ENCODE peak calls at places on chromosomes 16 and 17, in seven cellular contexts. J is lung, Z is BJ, W is body of pancreas, G is tibial nerve, K is prostate gland, T is SK-N-SH. P is an unnamed sample.

GRCh38 chr16:30786936-30787612 is at the start of gene ZNF629:
- DNase-seq in J (peak), Z (no peak), W (peak), G (peak), K (peak), T (peak), P (peak)

GRCh38 chr16:61263400-61263799 is 772.8 kb downstream of the CDH8 start:
- DNase-seq in J (no peak), Z (no peak), W (no peak), G (no peak), K (no peak), T (no peak), P (no peak)

GRCh38 chr16:57648590-57649442 is 19.3 kb upstream of the ADGRG3 start:
- DNase-seq in J (peak), Z (no peak), W (peak), G (peak), K (peak), T (peak), P (peak)

GRCh38 chr17:61402978-61403845 is 3.6 kb downstream of the TBX2 start:
- DNase-seq in J (no peak), Z (no peak), W (no peak), G (no peak), K (no peak), T (peak), P (no peak)

GRCh38 chr17:44522883-44523671 is 19.9 kb upstream of the GPATCH8 start:
- DNase-seq in J (peak), Z (no peak), W (peak), G (peak), K (peak), T (peak), P (peak)

GRCh38 chr17:40843242-40843641 is 20.8 kb upstream of the KRT10 start:
- DNase-seq in J (no peak), Z (no peak), W (no peak), G (no peak), K (no peak), T (no peak), P (no peak)

GRCh38 chr17:38735161-38735997 is 5.2 kb downstream of the CISD3 start:
- DNase-seq in J (no peak), Z (no peak), W (peak), G (peak), K (no peak), T (peak), P (peak)

GRCh38 chr17:56451629-56452028 is 141.9 kb upstream of the NOG start:
- DNase-seq in J (no peak), Z (no peak), W (no peak), G (no peak), K (no peak), T (no peak), P (no peak)

GRCh38 chr17:38333635-38334295 is 10.0 kb downstream of the GPR179 start:
- DNase-seq in J (no peak), Z (no peak), W (no peak), G (no peak), K (no peak), T (peak), P (peak)

GRCh38 chr16:17827313-17827712 is 356.6 kb upstream of the XYLT1 start:
- DNase-seq in J (no peak), Z (no peak), W (no peak), G (no peak), K (no peak), T (no peak), P (no peak)

GRCh38 chr17:31374083-31374447 is 17.4 kb upstream of the RAB11FIP4 start:
- DNase-seq in J (no peak), Z (no peak), W (no peak), G (peak), K (no peak), T (no peak), P (no peak)
- TF ChIP-seq CTCF in J (no peak), Z (no peak), W (no peak), G (no peak), K (no peak), T (no peak), P (no peak)

GRCh38 chr17:29567362-29568330 is 809 bp upstream of the ABHD15 start:
- DNase-seq in J (peak), Z (no peak), W (peak), G (peak), K (peak), T (peak), P (peak)
- TF ChIP-seq CTCF in J (no peak), Z (peak), W (peak), G (peak), K (peak), T (peak), P (no peak)

GRCh38 chr16:29784157-29784556 is 6.1 kb downstream of the ZG16 start:
- DNase-seq in J (no peak), Z (no peak), W (no peak), G (no peak), K (no peak), T (no peak), P (no peak)

GRCh38 chr16:29789775-29790182 is 772 bp upstream of the KIF22 start:
- DNase-seq in J (no peak), Z (no peak), W (no peak), G (no peak), K (no peak), T (no peak), P (no peak)

GRCh38 chr16:29779474-29779873 is 1.4 kb downstream of the ZG16 start:
- DNase-seq in J (no peak), Z (no peak), W (no peak), G (no peak), K (no peak), T (no peak), P (no peak)

GRCh38 chr16:29790183-29790948 is at the start of gene KIF22:
- DNase-seq in J (peak), Z (peak), W (peak), G (peak), K (peak), T (peak), P (peak)

DNA sequence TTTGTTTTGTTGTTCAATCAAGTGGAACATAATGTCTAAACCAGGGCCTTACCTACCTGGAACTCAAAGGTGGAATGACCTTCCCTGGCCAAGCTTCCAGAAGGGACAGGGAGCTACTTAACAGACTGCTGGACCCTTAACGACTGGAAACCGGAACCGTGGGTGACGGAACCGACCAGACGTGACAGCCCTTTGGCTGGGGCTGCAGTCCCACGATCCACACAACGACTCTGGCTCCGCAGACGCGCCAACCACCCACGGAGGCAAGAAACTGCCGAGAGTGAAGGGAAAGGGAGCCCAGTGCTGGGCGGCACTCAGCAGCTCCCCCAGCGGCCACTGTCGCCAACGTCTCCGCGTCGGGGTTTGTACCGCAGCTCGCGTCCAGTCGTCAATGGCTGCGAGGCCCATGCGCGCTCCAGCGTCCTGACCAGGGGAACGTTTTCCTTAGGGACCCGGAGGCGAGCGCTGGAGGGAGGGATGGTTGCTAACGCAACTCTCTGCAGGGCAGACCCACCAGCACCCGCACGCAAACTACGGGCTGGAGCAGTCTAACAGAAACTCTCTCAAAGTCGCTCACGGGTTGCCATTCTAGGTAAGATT is 5.5 kb upstream of the KIF22 start:
- DNase-seq in J (peak), Z (no peak), W (peak), G (peak), K (peak), T (no peak), P (peak)
- TF ChIP-seq CTCF in J (peak), Z (peak), W (peak), G (peak), K (peak), T (no peak), P (peak)

GRCh38 chr16:82630688-82631087 is 3.9 kb downstream of the CDH13 start:
- DNase-seq in J (no peak), Z (no peak), W (no peak), G (no peak), K (no peak), T (no peak), P (no peak)
- TF ChIP-seq CTCF in J (no peak), Z (peak), W (no peak), G (no peak), K (no peak), T (peak), P (no peak)

P was measured in glutamatergic neuron.